ENCODE peak calls at places on chromosomes 11 and 22, in five cellular contexts. One of them, this sample, is unnamed.

GRCh38 chr11:132496341-132496740 is 1036.0 kb downstream of the OPCML start:
- DNase-seq in HepG2: no peak
- DNase-seq in GM23338: no peak
- DNase-seq in K562: no peak
- DNase-seq in H1: no peak
- DNase-seq in this sample: no peak

GRCh38 chr11:10659339-10660216 is 34.0 kb downstream of the IRAG1 start:
- DNase-seq in K562: peak
- DNase-seq in H1: no peak
- DNase-seq in HepG2: peak
- DNase-seq in GM23338: no peak
- DNase-seq in this sample: no peak

GRCh38 chr22:21598302-21598701 is 30.8 kb downstream of the UBE2L3 start:
- DNase-seq in HepG2: no peak
- DNase-seq in K562: no peak
- DNase-seq in GM23338: no peak
- DNase-seq in H1: no peak
- DNase-seq in this sample: no peak

GRCh38 chr11:66548774-66549630 is 2.3 kb downstream of the ACTN3 start:
- DNase-seq in HepG2: no peak
- DNase-seq in K562: no peak
- DNase-seq in H1: no peak
- DNase-seq in GM23338: peak
- DNase-seq in this sample: no peak

GRCh38 chr11:66272600-66272999 is 4.2 kb downstream of the RAB1B start:
- DNase-seq in GM23338: no peak
- DNase-seq in H1: no peak
- DNase-seq in K562: no peak
- DNase-seq in HepG2: no peak
- DNase-seq in this sample: no peak

GRCh38 chr22:23904855-23905254 is 10.7 kb downstream of the MIF start:
- DNase-seq in H1: no peak
- DNase-seq in HepG2: no peak
- DNase-seq in GM23338: no peak
- DNase-seq in K562: no peak
- DNase-seq in this sample: no peak

GRCh38 chr11:68704887-68705286 is 20.5 kb downstream of the GAL start:
- DNase-seq in GM23338: peak
- DNase-seq in HepG2: no peak
- DNase-seq in H1: peak
- DNase-seq in K562: peak
- DNase-seq in this sample: no peak

GRCh38 chr22:50293441-50294318 is 13.8 kb downstream of the PLXNB2 start:
- DNase-seq in GM23338: peak
- DNase-seq in H1: no peak
- DNase-seq in HepG2: peak
- DNase-seq in K562: no peak
- DNase-seq in this sample: no peak

GRCh38 chr11:69819541-69820070 is 390 bp upstream of the FGF3 start:
- DNase-seq in K562: no peak
- DNase-seq in H1: no peak
- DNase-seq in HepG2: no peak
- DNase-seq in GM23338: peak
- DNase-seq in this sample: no peak

GRCh38 chr11:86067230-86068137 is 1.4 kb downstream of the PICALM start:
- DNase-seq in HepG2: peak
- DNase-seq in H1: no peak
- DNase-seq in K562: peak
- DNase-seq in GM23338: no peak
- DNase-seq in this sample: no peak

GRCh38 chr11:58576792-58577440 is 1.3 kb upstream of the LPXN start:
- DNase-seq in GM23338: no peak
- DNase-seq in H1: no peak
- DNase-seq in HepG2: peak
- DNase-seq in K562: no peak
- DNase-seq in this sample: no peak

GRCh38 chr22:46515208-46516111 is 22.0 kb downstream of the CELSR1 start:
- DNase-seq in H1: no peak
- DNase-seq in HepG2: no peak
- DNase-seq in K562: no peak
- DNase-seq in GM23338: no peak
- DNase-seq in this sample: no peak

GRCh38 chr22:39284142-39284980 is 35.1 kb downstream of the RPL3 start:
- DNase-seq in H1: no peak
- DNase-seq in HepG2: peak
- DNase-seq in K562: no peak
- DNase-seq in GM23338: no peak
- DNase-seq in this sample: no peak

GRCh38 chr11:61683961-61684869 is 4.0 kb downstream of the DAGLA start:
- DNase-seq in K562: no peak
- DNase-seq in HepG2: no peak
- DNase-seq in GM23338: no peak
- DNase-seq in H1: no peak
- DNase-seq in this sample: no peak

GRCh38 chr11:65445101-65445603 is 22.6 kb downstream of the NEAT1 start:
- DNase-seq in H1: no peak
- DNase-seq in GM23338: no peak
- DNase-seq in K562: no peak
- DNase-seq in HepG2: no peak
- DNase-seq in this sample: no peak

GRCh38 chr22:48832592-48832991 is 995.1 kb downstream of the BRD1 start:
- DNase-seq in HepG2: no peak
- DNase-seq in K562: peak
- DNase-seq in GM23338: no peak
- DNase-seq in H1: no peak
- DNase-seq in this sample: no peak

GRCh38 chr11:130772266-130773227 is 143.7 kb downstream of the SNX19 start:
- DNase-seq in HepG2: no peak
- DNase-seq in H1: no peak
- DNase-seq in GM23338: no peak
- DNase-seq in K562: no peak
- DNase-seq in this sample: no peak

GRCh38 chr22:42613869-42614268 is 814 bp downstream of the POLDIP3 start:
- DNase-seq in H1: no peak
- DNase-seq in K562: no peak
- DNase-seq in HepG2: no peak
- DNase-seq in GM23338: no peak
- DNase-seq in this sample: no peak

GRCh38 chr11:69896250-69896649 is 77.0 kb upstream of the FGF3 start:
- DNase-seq in GM23338: no peak
- DNase-seq in HepG2: no peak
- DNase-seq in K562: no peak
- DNase-seq in H1: no peak
- DNase-seq in this sample: no peak

GRCh38 chr11:16338397-16338796 is 17.9 kb downstream of the SOX6 start:
- DNase-seq in K562: no peak
- DNase-seq in H1: no peak
- DNase-seq in HepG2: no peak
- DNase-seq in GM23338: no peak
- DNase-seq in this sample: no peak

GRCh38 chr22:29396126-29396525 is 7.8 kb upstream of the AP1B1 start:
- DNase-seq in K562: no peak
- DNase-seq in HepG2: no peak
- DNase-seq in GM23338: no peak
- DNase-seq in H1: no peak
- DNase-seq in this sample: no peak

GRCh38 chr11:113043704-113044103 is 82.5 kb downstream of the NCAM1 start:
- DNase-seq in H1: no peak
- DNase-seq in GM23338: no peak
- DNase-seq in K562: no peak
- DNase-seq in HepG2: no peak
- DNase-seq in this sample: no peak

GRCh38 chr22:45358127-45358526 is 48.4 kb downstream of the FAM118A start:
- DNase-seq in HepG2: no peak
- DNase-seq in H1: no peak
- DNase-seq in GM23338: no peak
- DNase-seq in K562: no peak
- DNase-seq in this sample: no peak

GRCh38 chr11:113014262-113014661 is 53.0 kb downstream of the NCAM1 start:
- DNase-seq in GM23338: no peak
- DNase-seq in HepG2: no peak
- DNase-seq in K562: no peak
- DNase-seq in H1: no peak
- DNase-seq in this sample: no peak

GRCh38 chr22:48565901-48566501 is 1261.7 kb downstream of the BRD1 start:
- DNase-seq in HepG2: no peak
- DNase-seq in H1: no peak
- DNase-seq in K562: no peak
- DNase-seq in GM23338: no peak
- DNase-seq in this sample: no peak

GRCh38 chr11:16606784-16607674 is 131.4 kb upstream of the C11orf58 start:
- DNase-seq in GM23338: peak
- DNase-seq in HepG2: no peak
- DNase-seq in K562: peak
- DNase-seq in H1: no peak
- DNase-seq in this sample: no peak

GRCh38 chr11:73157141-73158010 is 15.3 kb upstream of the FCHSD2 start:
- DNase-seq in K562: no peak
- DNase-seq in H1: no peak
- DNase-seq in HepG2: peak
- DNase-seq in GM23338: no peak
- DNase-seq in this sample: no peak

GRCh38 chr11:134557571-134558257 is 145.7 kb upstream of the B3GAT1 start:
- DNase-seq in HepG2: no peak
- DNase-seq in K562: no peak
- DNase-seq in GM23338: no peak
- DNase-seq in H1: no peak
- DNase-seq in this sample: no peak

GRCh38 chr11:130216591-130217132 is 57.1 kb downstream of the ST14 start:
- DNase-seq in H1: no peak
- DNase-seq in GM23338: no peak
- DNase-seq in K562: no peak
- DNase-seq in HepG2: no peak
- DNase-seq in this sample: no peak

GRCh38 chr22:24952837-24953293 is 349 bp downstream of the KIAA1671 start:
- DNase-seq in H1: no peak
- DNase-seq in HepG2: peak
- DNase-seq in K562: no peak
- DNase-seq in GM23338: peak
- DNase-seq in this sample: no peak

GRCh38 chr11:85809191-85809590 is 1.8 kb downstream of the SYTL2 start:
- DNase-seq in GM23338: no peak
- DNase-seq in H1: no peak
- DNase-seq in HepG2: no peak
- DNase-seq in K562: no peak
- DNase-seq in this sample: no peak

GRCh38 chr11:2525941-2526807 is 81.4 kb downstream of the KCNQ1 start:
- DNase-seq in GM23338: no peak
- DNase-seq in HepG2: no peak
- DNase-seq in H1: no peak
- DNase-seq in K562: no peak
- DNase-seq in this sample: no peak

GRCh38 chr11:64536396-64536935 is 54.6 kb upstream of the SLC22A12 start:
- DNase-seq in GM23338: no peak
- DNase-seq in HepG2: no peak
- DNase-seq in K562: no peak
- DNase-seq in H1: no peak
- DNase-seq in this sample: no peak

GRCh38 chr11:29129850-29130249 is 887.0 kb downstream of the KCNA4 start:
- DNase-seq in K562: no peak
- DNase-seq in HepG2: no peak
- DNase-seq in GM23338: no peak
- DNase-seq in H1: no peak
- DNase-seq in this sample: no peak
- TF ChIP-seq CREB1 in K562: no peak
- TF ChIP-seq CREB1 in HepG2: no peak
- TF ChIP-seq CREB1 in GM23338: no peak
- TF ChIP-seq CREB1 in H1: no peak
- TF ChIP-seq CREB1 in this sample: no peak

GRCh38 chr22:36900225-36900624 is 13.2 kb upstream of the CSF2RB start:
- DNase-seq in K562: no peak
- DNase-seq in H1: no peak
- DNase-seq in HepG2: no peak
- DNase-seq in GM23338: no peak
- DNase-seq in this sample: no peak

GRCh38 chr22:36899498-36899897 is 13.9 kb upstream of the CSF2RB start:
- DNase-seq in HepG2: no peak
- DNase-seq in GM23338: no peak
- DNase-seq in H1: no peak
- DNase-seq in K562: no peak
- DNase-seq in this sample: no peak

GRCh38 chr22:36902143-36902911 is 11.1 kb upstream of the CSF2RB start:
- DNase-seq in K562: no peak
- DNase-seq in H1: no peak
- DNase-seq in HepG2: no peak
- DNase-seq in GM23338: no peak
- DNase-seq in this sample: no peak

GRCh38 chr22:36900880-36901279 is 12.5 kb upstream of the CSF2RB start:
- DNase-seq in HepG2: no peak
- DNase-seq in H1: peak
- DNase-seq in K562: no peak
- DNase-seq in GM23338: peak
- DNase-seq in this sample: no peak

GRCh38 chr22:36901411-36902142 is 11.9 kb upstream of the CSF2RB start:
- DNase-seq in HepG2: no peak
- DNase-seq in GM23338: no peak
- DNase-seq in H1: no peak
- DNase-seq in K562: peak
- DNase-seq in this sample: peak
- H2AFZ ChIP-seq in HepG2: no peak
- H2AFZ ChIP-seq in GM23338: no peak
- H2AFZ ChIP-seq in H1: no peak
- H2AFZ ChIP-seq in K562: no peak
- H2AFZ ChIP-seq in this sample: peak

DNA sequence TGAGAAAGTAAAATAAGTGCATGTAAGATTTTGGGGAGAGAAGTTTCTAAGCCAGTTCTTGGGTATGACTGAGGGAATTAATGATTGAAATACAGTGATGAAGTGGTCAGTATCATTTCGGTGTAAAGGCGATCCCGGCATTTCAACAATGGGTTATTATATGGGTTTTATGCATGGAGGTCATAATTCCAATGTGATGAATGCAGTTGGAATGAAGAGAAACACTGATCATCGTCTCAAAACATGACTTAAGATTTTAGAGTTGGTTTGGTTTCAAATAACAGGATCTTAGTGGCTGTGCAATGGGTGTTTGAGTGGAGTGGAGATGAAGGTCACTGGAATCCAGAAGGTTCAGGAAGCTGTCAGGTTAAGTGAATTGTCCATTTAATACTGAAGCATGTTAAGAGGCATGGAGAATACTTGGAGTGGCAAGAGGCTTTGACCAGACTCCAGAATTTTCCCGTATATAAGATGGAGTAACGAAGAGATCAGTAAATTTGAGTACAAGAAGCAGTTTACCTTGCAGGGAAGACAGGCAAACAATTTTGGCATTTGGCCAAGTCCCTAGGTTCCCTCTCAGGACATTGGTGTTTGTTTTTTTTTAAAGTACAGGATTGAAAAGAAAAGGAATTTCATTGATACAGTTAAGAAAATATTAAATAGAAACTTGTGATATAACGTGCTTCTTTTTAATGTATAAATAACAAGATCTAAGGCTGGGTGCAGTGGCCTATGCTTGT is 96.4 kb upstream of the BIRC3 start:
- DNase-seq in HepG2: no peak
- DNase-seq in K562: no peak
- DNase-seq in H1: no peak
- DNase-seq in GM23338: no peak
- DNase-seq in this sample: no peak
- TF ChIP-seq CREB1 in HepG2: no peak
- TF ChIP-seq CREB1 in K562: no peak
- TF ChIP-seq CREB1 in H1: no peak
- TF ChIP-seq CREB1 in GM23338: no peak
- TF ChIP-seq CREB1 in this sample: no peak

GRCh38 chr11:12258451-12258850 is 118.9 kb upstream of the PARVA start:
- DNase-seq in H1: no peak
- DNase-seq in GM23338: no peak
- DNase-seq in K562: peak
- DNase-seq in HepG2: peak
- DNase-seq in this sample: no peak
- H2AFZ ChIP-seq in H1: no peak
- H2AFZ ChIP-seq in GM23338: no peak
- H2AFZ ChIP-seq in K562: peak
- H2AFZ ChIP-seq in HepG2: no peak
- H2AFZ ChIP-seq in this sample: no peak